ENCODE peak calls at places on chromosomes 4 and X, in five cellular contexts. D is OCI-LY7, G is GM23338, H is SK-N-SH, N is GM23248. B is an unnamed sample. For H3K4me1 and H3K9me2, the result is how much of the 10 kb centered on the place peaks cover.

GRCh38 chrX:154819771-154820341 is 14.6 kb upstream of the MPP1 start:
- DNase-seq in D (no peak), G (peak), H (no peak), N (no peak), B (no peak)

GRCh38 chr4:6633091-6633906 is 7.2 kb upstream of the MRFAP1 start:
- DNase-seq in D (peak), G (peak), H (no peak), N (peak), B (peak)

GRCh38 chr4:187307131-187307530 is 583.5 kb upstream of the FAT1 start:
- DNase-seq in D (no peak), G (no peak), H (no peak), N (no peak), B (peak)

GRCh38 chr4:113445286-113445685 is 316.3 kb downstream of the CAMK2D start:
- DNase-seq in D (no peak), G (no peak), H (no peak), N (peak), B (peak)

GRCh38 chrX:148995661-148996060 is 495.2 kb downstream of the AFF2 start:
- DNase-seq in D (no peak), G (peak), H (no peak), N (no peak), B (no peak)

GRCh38 chr4:39451423-39452023 is 7.2 kb downstream of the RPL9 start:
- DNase-seq in D (no peak), G (no peak), H (no peak), N (no peak), B (no peak)

GRCh38 chr4:56909083-56909981 is 1.6 kb downstream of the REST start:
- DNase-seq in D (peak), G (peak), H (peak), N (peak), B (peak)

GRCh38 chr4:110615366-110616161 is 7.3 kb downstream of the PITX2 start:
- DNase-seq in D (no peak), G (peak), H (no peak), N (no peak), B (no peak)

GRCh38 chr4:97317691-97318090 is 825.6 kb downstream of the STPG2 start:
- DNase-seq in D (no peak), G (peak), H (no peak), N (no peak), B (no peak)

GRCh38 chrX:87489071-87489470 is 28.5 kb upstream of the KLHL4 start:
- DNase-seq in D (no peak), G (no peak), H (no peak), N (no peak), B (no peak)

GRCh38 chr4:147361726-147362125 is 119.2 kb upstream of the EDNRA start:
- DNase-seq in D (no peak), G (no peak), H (no peak), N (peak), B (peak)

GRCh38 chrX:105882581-105883275 is 60.4 kb downstream of the NRK start:
- DNase-seq in D (no peak), G (no peak), H (no peak), N (no peak), B (no peak)

GRCh38 chrX:140229187-140229586 is 263.9 kb upstream of the CXorf66 start:
- DNase-seq in D (no peak), G (peak), H (no peak), N (no peak), B (no peak)

GRCh38 chr4:155967098-155967497 is 13.4 kb upstream of the CTSO start:
- DNase-seq in D (no peak), G (no peak), H (no peak), N (peak), B (no peak)

GRCh38 chrX:114611018-114611619 is 27.2 kb downstream of the HTR2C start:
- DNase-seq in D (peak), G (peak), H (peak), N (peak), B (peak)

GRCh38 chrX:65407157-65407626 is 127.4 kb downstream of the LAS1L start:
- DNase-seq in D (no peak), G (peak), H (no peak), N (peak), B (no peak)

GRCh38 chr4:7172508-7172907 is 19.8 kb upstream of the SORCS2 start:
- DNase-seq in D (no peak), G (no peak), H (no peak), N (no peak), B (no peak)

GRCh38 chr4:17690135-17690534 is 75.7 kb downstream of the MED28 start:
- DNase-seq in D (no peak), G (no peak), H (no peak), N (no peak), B (no peak)

GRCh38 chr4:182967403-182967802 is 50.2 kb upstream of the DCTD start:
- DNase-seq in D (no peak), G (no peak), H (no peak), N (no peak), B (no peak)

GRCh38 chr4:112343330-112343729 is 46.2 kb downstream of the ALPK1 start:
- DNase-seq in D (no peak), G (peak), H (no peak), N (no peak), B (no peak)

GRCh38 chr4:88447339-88447738 is 9.6 kb upstream of the HERC5 start:
- DNase-seq in D (no peak), G (no peak), H (no peak), N (no peak), B (no peak)

GRCh38 chrX:3711331-3711917 is 2.0 kb downstream of the PRKX start:
- DNase-seq in D (peak), G (no peak), H (no peak), N (no peak), B (no peak)

DNA sequence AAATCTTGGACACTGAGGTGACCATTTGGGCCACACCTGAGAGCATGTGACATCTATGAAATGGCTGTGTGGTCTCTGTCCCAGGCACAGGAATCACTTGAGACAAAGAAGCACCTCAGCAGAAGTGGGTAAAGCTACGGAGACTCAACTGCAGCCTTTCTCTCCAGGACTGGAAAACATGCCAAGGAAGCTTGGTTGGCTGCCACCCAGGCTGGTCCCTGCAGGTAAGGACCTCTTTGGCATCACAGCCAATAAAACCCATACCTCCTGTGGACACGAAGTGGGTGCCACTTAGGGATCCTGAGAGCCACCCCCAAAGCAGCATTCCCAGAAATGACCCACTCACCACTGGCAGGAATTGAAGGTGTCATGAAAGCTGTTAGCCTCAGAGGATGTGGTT is 74.6 kb downstream of the LEF1 start:
- DNase-seq in D (no peak), G (no peak), H (no peak), N (no peak), B (no peak)
- H3K4me1 ChIP-seq in D (under half), G (under half), H (under half), N (under half), B (under half)

DNA sequence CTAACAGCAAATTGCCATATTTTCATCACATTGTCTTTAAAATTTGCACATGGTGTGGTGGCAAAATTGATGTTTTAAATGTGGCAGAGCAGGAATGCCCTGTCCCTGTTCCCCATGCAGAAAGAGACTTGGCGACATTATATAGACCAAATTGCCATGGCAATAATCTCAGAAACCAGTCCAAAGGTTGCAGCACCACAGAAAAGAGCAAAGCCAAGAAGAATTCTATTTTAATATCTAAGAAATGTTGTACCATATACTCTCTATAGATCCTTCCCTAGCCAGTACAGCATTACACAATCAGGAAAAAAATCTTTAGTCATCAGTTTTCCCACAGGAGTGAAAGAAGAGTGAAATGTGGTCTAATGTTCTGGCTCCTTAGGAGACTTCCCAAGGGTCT is 80.0 kb downstream of the UGT2B28 start:
- DNase-seq in D (no peak), G (no peak), H (no peak), N (no peak), B (no peak)
- H3K9me2 ChIP-seq in D (under half), G (under half), H (under half), N (under half), B (under half)

GRCh38 chr4:2261110-2261852 is 628 bp downstream of the MXD4 start:
- DNase-seq in D (peak), G (peak), H (peak), N (peak), B (peak)
- H3K4me1 ChIP-seq in D (under half), G (under half), H (under half), N (under half), B (under half)

DNA sequence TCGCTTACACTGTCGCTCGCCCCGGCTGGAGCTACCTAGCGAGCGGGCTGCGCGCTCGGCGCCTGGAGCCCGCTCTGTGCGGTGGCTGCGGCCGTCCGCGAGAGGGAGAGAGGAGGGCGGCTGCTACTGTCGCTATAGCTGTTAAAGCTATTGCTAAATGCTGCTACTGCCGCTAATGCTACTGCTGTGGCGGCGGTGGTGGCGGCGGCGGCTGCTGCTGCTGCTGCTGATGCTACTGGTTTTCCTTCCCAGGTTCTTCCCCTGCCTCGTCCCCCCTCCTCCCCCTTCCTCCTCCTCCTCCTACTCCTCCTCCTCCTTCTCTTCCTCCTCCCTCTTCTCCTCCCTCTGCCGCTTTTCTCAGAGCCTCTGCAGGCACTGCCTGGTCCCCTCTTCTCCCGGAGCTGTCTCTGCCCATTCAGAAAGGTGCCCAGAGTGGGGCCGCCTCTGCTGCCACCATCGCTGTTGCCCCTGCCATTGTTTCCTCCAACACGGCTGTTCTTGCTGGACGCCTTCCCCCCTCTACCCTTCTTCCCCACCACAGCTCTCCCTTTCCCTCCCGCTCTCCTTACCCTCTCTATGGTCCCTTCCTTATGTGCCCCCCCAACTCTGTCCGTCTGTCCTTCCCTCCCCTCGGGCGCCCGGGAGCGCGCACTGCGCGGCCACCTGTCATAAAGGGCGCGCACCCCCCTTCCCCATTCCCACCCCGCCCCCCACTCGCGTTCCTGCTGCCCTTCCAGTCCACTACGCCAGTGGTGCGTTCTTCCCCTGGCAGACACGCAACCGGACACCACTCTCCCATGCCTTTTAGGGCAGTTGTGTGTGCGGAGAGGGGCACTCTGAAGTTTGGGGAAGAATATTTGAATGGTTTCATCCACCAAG is at the start of gene NEXMIF:
- DNase-seq in D (no peak), G (peak), H (peak), N (peak), B (peak)
- H3K9me2 ChIP-seq in D (under half), G (under half), H (under half), N (under half), B (under half)

GRCh38 chrX:12975999-12976558 is 1.2 kb downstream of the TMSB4X start:
- DNase-seq in D (peak), G (peak), H (peak), N (peak), B (peak)
- H3K4me1 ChIP-seq in D (half or more), G (under half), H (under half), N (under half), B (under half)

DNA sequence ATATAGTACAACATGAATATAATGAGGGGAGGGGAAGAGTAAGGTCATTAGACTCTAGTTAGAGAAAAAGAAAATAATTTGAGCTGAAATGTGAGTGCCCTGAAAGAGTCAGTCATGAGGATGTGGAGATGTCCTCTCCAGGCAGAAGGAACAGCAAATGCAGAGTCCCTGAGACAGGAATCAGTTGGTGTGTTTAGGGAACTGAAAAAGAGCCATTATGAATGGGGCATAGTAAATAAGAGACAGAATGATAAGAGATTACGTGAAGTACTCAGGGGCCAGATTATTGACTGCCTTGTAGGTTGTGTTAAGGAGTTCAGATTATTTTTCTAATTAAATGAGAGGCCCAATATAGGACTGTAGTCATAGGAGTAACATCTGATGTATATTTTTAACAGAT is 147.0 kb downstream of the PDLIM5 start:
- DNase-seq in D (no peak), G (no peak), H (no peak), N (no peak), B (no peak)
- H3K9me2 ChIP-seq in D (under half), G (under half), H (under half), N (under half), B (under half)

DNA sequence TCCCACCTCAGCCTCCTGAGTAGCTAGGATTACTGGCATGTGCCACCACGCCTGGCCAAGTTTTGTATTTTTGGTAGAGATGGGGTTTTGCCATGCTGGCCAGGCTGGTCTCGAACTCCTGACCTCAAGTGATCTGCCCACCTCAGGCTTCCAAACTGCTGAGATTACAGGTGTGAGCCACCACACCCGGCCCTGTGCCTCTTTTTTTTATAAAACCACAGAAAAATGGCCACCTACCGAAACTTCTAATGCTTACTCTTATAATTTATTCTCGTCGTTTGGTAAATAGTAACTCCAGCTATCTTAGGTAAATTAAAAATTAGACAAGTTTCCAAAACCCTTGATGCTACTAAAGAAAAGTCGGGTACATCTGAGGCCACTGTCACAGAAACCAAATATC is 54.4 kb downstream of the IRF2 start:
- DNase-seq in D (no peak), G (no peak), H (no peak), N (no peak), B (no peak)
- H3K4me1 ChIP-seq in D (under half), G (under half), H (under half), N (under half), B (under half)

GRCh38 chr4:1079711-1080265 is 33.6 kb downstream of the RNF212 start:
- DNase-seq in D (no peak), G (no peak), H (no peak), N (no peak), B (no peak)

GRCh38 chr4:1080432-1080831 is 32.9 kb downstream of the RNF212 start:
- DNase-seq in D (no peak), G (no peak), H (no peak), N (no peak), B (no peak)

GRCh38 chr4:1082215-1083182 is 30.9 kb downstream of the RNF212 start:
- DNase-seq in D (no peak), G (no peak), H (no peak), N (peak), B (peak)

GRCh38 chr4:1081689-1082040 is 31.7 kb downstream of the RNF212 start:
- DNase-seq in D (no peak), G (no peak), H (no peak), N (peak), B (no peak)

GRCh38 chr4:1080961-1081688 is 32.2 kb downstream of the RNF212 start:
- DNase-seq in D (no peak), G (peak), H (no peak), N (peak), B (peak)
- H3K9me2 ChIP-seq in D (under half), G (under half), H (under half), N (under half), B (under half)

DNA sequence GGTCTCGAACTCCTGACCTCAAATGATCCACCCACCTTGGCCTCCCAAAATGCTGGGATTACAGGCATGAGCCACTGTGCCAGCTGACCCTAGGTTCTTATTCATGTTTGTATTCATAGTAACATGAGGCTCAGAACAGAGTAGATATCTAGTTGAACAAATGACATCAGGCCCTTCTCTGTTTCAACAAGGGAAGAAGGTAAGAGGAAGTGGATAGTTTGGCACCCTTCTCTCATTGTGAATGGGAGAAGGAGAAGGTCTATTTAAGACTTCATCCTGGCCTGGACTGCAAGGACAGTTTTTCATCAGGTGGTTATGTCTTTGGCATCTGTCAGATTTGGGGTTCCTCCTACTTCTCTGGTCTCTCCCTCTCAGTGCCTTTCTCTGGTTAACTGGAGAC is 13.8 kb downstream of the GJB1 start:
- DNase-seq in D (no peak), G (no peak), H (no peak), N (no peak), B (no peak)
- H3K4me1 ChIP-seq in D (under half), G (under half), H (under half), N (under half), B (under half)

DNA sequence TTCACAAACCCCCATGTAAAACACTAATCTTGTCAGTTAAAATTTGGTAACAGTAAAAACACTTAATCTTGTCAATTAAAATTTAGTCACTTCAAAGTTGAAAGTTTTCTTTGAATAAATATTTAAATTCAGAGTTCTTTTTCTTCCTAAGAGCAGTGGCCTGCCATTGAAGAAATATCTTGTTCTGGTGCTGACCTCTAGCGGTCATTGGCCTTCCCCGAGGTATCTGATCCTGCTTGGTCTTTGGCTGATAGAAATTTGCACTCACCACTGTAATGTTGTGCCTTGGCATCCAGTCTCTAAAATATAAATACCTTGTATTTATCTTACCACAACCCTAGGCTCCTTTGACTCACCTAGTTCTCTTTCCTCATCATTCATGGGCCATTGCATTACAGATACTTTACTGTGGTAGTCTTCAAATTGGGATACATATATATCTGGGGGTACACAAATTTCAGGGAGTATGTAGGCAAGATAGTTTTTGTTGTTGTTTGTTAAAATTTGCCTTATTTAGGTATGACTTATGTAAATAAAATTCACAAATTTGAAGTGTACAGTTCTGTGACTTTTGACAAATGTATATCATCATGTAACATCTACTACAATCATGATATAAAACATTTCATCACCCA is 6.7 kb upstream of the ART3 start:
- DNase-seq in D (peak), G (peak), H (peak), N (peak), B (peak)
- H3K9me2 ChIP-seq in D (under half), G (under half), H (under half), N (under half), B (under half)